ENCODE peak calls at places on chromosome 21, in seven cellular contexts. I, A, W, Y, R, O and L are unnamed samples.

GRCh38 chr21:37145635-37146111 is 72.6 kb downstream of the TTC3 start:
- DNase-seq in I (no peak), A (no peak), W (no peak), Y (no peak), R (no peak), O (peak; percentile 18), L (no peak)

GRCh38 chr21:35819134-35819533 is 241.2 kb downstream of the SETD4 start:
- DNase-seq in I (no peak), A (no peak), W (no peak), Y (no peak), R (no peak), O (no peak), L (no peak)

GRCh38 chr21:17829472-17829871 is 10.3 kb upstream of the C21orf91 start:
- DNase-seq in I (no peak), A (no peak), W (no peak), Y (no peak), R (no peak), O (peak; percentile 1), L (no peak)

GRCh38 chr21:14550200-14550599 is 4.1 kb upstream of the SAMSN1 start:
- DNase-seq in I (no peak), A (no peak), W (peak; percentile 28), Y (no peak), R (no peak), O (no peak), L (no peak)

GRCh38 chr21:14850394-14850793 is 214.4 kb downstream of the NRIP1 start:
- DNase-seq in I (no peak), A (no peak), W (no peak), Y (no peak), R (no peak), O (peak; percentile 9), L (no peak)

GRCh38 chr21:31098576-31099005 is 60.3 kb upstream of the KRTAP19-8 start:
- DNase-seq in I (peak; percentile 79), A (peak; percentile 73), W (peak; percentile 49), Y (peak; percentile 85), R (no peak), O (peak; percentile 70), L (peak; percentile 73)

GRCh38 chr21:38289697-38290096 is 32.9 kb downstream of the KCNJ15 start:
- DNase-seq in I (peak; percentile 71), A (no peak), W (peak; percentile 73), Y (no peak), R (no peak), O (peak; percentile 99), L (no peak)

GRCh38 chr21:36388076-36388475 is 2.9 kb downstream of the CHAF1B start:
- DNase-seq in I (no peak), A (no peak), W (no peak), Y (no peak), R (no peak), O (no peak), L (no peak)

GRCh38 chr21:22813201-22813600 is 1815.0 kb downstream of the NCAM2 start:
- DNase-seq in I (no peak), A (no peak), W (no peak), Y (no peak), R (no peak), O (no peak), L (no peak)

GRCh38 chr21:25961042-25961441 is 209.5 kb downstream of the APP start:
- DNase-seq in I (no peak), A (no peak), W (peak; percentile 55), Y (no peak), R (no peak), O (no peak), L (no peak)

GRCh38 chr21:17119466-17120297 is 393.2 kb upstream of the CXADR start:
- DNase-seq in I (no peak), A (no peak), W (no peak), Y (no peak), R (no peak), O (no peak), L (no peak)

GRCh38 chr21:31926498-31926897 is 53.7 kb downstream of the HUNK start:
- DNase-seq in I (no peak), A (no peak), W (no peak), Y (no peak), R (no peak), O (no peak), L (no peak)

GRCh38 chr21:17798796-17799195 is 20.4 kb downstream of the C21orf91 start:
- DNase-seq in I (no peak), A (no peak), W (no peak), Y (no peak), R (no peak), O (no peak), L (no peak)

GRCh38 chr21:34983680-34984086 is 65.4 kb downstream of the RUNX1 start:
- DNase-seq in I (no peak), A (no peak), W (peak; percentile 40), Y (no peak), R (no peak), O (no peak), L (no peak)

GRCh38 chr21:35738342-35738961 is 321.9 kb downstream of the SETD4 start:
- DNase-seq in I (no peak), A (peak; percentile 32), W (peak; percentile 3), Y (peak; percentile 28), R (no peak), O (peak; percentile 70), L (no peak)

DNA sequence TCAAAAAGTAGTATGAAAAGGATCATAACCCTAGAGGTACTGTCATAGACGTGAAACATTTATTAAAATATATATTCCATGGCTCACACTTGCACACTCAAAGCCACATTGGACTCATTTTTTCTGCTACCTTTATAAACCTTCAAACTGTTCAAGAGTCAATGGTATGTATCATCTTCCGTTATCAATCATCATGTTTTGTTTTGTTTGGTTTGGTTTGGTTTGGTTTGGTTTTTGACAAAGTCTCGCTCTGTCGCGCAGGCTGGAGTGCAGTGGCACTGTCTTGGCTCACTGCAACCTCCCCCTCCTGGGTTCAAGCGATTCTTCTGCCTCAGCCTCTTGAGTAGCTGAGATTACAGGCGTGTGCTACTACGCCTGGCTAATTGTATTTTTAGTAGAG is 1.8 kb downstream of the IFNAR2 start:
- DNase-seq in I (no peak), A (no peak), W (no peak), Y (no peak), R (no peak), O (no peak), L (no peak)
- H3K27ac ChIP-seq in I (peak overlapping the region; percentile 10), A (no peak overlapping the region), W (peak overlapping the region; percentile 23), Y (no peak overlapping the region), R (no peak overlapping the region), O (no peak overlapping the region), L (no peak overlapping the region)

GRCh38 chr21:20996421-20997307 is 1.5 kb upstream of the NCAM2 start:
- DNase-seq in I (no peak), A (no peak), W (no peak), Y (no peak), R (no peak), O (peak; percentile 42), L (no peak)
- H3K4me3 ChIP-seq in I (peak overlapping the region; percentile 46), A (no peak overlapping the region), W (no peak overlapping the region), Y (no peak overlapping the region), R (no peak overlapping the region), O (peak overlapping the region; percentile 46), L (no peak overlapping the region)

GRCh38 chr21:27040738-27041137 is 73.8 kb upstream of the ADAMTS5 start:
- DNase-seq in I (no peak), A (no peak), W (no peak), Y (no peak), R (no peak), O (no peak), L (no peak)

GRCh38 chr21:27045281-27045985 is 78.5 kb upstream of the ADAMTS5 start:
- DNase-seq in I (no peak), A (no peak), W (no peak), Y (no peak), R (no peak), O (no peak), L (no peak)

GRCh38 chr21:27047331-27048314 is 80.7 kb upstream of the ADAMTS5 start:
- DNase-seq in I (no peak), A (no peak), W (no peak), Y (no peak), R (no peak), O (no peak), L (no peak)

DNA sequence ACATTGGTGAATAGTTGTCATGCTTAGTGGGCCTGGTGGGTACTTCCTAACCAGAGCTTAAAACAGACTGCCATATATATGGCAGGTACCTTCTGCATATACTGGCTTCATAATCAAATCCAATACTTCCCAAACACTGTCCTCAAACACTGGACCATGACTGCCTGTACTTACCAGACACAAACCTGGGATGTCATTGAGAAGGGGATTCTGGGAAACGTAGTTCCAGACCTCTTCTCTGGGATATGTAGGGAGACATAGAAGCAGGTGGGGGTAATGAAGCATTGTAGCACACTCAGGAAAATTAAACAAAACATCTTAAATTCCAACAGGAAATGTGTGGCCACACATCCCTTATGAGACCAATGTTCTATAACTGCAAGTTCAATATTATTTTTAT is 76.5 kb upstream of the ADAMTS5 start:
- DNase-seq in I (no peak), A (no peak), W (no peak), Y (no peak), R (no peak), O (no peak), L (no peak)
- H3K27ac ChIP-seq in I (no peak overlapping the region), A (no peak overlapping the region), W (no peak overlapping the region), Y (no peak overlapping the region), R (no peak overlapping the region), O (no peak overlapping the region), L (no peak overlapping the region)

DNA sequence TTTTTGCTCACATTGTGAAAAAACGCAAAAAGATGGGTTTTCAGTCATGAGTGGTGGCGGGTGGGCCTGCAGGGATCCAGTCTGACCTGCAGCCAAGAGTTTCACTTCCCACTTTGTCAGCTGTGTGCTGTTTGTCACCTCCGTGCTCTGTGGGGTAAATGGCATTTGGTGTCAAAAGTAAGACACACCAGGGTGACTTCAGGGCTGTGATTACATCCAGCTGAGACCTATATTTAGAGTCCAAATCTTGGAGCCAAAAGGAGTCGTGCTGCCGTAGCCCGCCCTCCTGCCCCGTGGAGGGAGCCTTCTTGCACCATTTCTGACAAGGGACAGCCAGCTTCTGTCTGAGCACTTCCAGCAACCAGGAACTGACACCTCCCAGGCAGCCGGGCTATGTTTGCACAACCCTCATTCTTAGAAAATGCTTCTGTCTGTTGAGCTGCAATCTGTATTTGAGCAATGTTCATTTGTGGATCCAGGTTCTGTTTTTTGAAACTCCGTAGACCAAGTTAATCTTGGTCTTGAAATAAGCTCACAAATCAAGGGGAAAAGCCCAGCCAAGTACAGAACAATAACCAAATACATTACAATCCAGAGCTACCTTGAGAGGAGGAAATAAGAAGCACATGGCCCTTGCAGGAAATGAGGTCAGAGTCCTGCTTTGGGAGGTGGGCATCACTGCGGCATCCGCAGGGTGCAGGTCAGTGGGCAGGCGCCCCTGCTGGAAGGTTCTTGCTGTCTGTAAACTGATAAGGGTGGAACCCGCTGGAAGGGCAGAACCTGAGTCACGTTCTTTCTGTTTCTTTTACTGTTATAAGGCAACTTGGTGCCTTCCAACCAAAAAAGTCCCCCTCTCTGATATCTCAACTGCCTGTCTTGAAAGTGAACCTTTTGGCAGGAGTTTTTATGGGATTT is 14.4 kb downstream of the ABCG1 start:
- DNase-seq in I (peak; percentile 90), A (peak; percentile 60), W (peak; percentile 86), Y (peak; percentile 67), R (no peak), O (peak; percentile 81), L (no peak)
- H3K4me3 ChIP-seq in I (no peak overlapping the region), A (no peak overlapping the region), W (no peak overlapping the region), Y (no peak overlapping the region), R (no peak overlapping the region), O (no peak overlapping the region), L (no peak overlapping the region)